ENCODE peak calls at places on chromosomes 3 and 15, in five cellular contexts. K is anterior cingulate cortex; O is stimulated activated CD8-positive, alpha-beta memory T cell treated with anti-CD3 and anti-CD28 coated beads, Interleukin-15, amount 100 ng/mL, for 24 hours; X is NCI-H1092 treated with DMSO at 0.1 percent for 48 hours; V is epithelial cell of proximal tubule. P is an unnamed sample.

GRCh38 chr3:61866143-61866542 is 304.8 kb downstream of the PTPRG start:
- DNase-seq in X (no peak), O (no peak), V (no peak), K (no peak), P (no peak)

GRCh38 chr3:44883213-44883955 is 9.0 kb downstream of the TGM4 start:
- DNase-seq in V (no peak), O (no peak), K (no peak), X (no peak), P (no peak)

GRCh38 chr3:142958707-142959106 is 4.8 kb downstream of the PAQR9 start:
- DNase-seq in O (no peak), X (no peak), V (no peak), K (no peak), P (no peak)

GRCh38 chr3:150005243-150006102 is 34.8 kb upstream of the PFN2 start:
- DNase-seq in O (no peak), V (no peak), K (no peak), X (no peak), P (peak)

GRCh38 chr3:14235896-14236295 is 57.3 kb downstream of the LSM3 start:
- DNase-seq in X (no peak), K (no peak), O (no peak), V (no peak), P (no peak)

GRCh38 chr3:138875754-138876664 is 41.3 kb upstream of the PIK3CB start:
- DNase-seq in K (no peak), O (no peak), X (no peak), V (no peak), P (no peak)

GRCh38 chr15:40847225-40847961 is 3.5 kb downstream of the SPINT1 start:
- DNase-seq in V (no peak), K (peak), O (no peak), X (no peak), P (peak)

GRCh38 chr15:39110336-39110735 is 470.5 kb upstream of the THBS1 start:
- DNase-seq in V (no peak), O (no peak), K (no peak), X (no peak), P (no peak)

GRCh38 chr3:65728138-65728537 is 310.6 kb downstream of the MAGI1 start:
- DNase-seq in X (no peak), O (no peak), K (no peak), V (no peak), P (no peak)

GRCh38 chr15:99440029-99440428 is 125.8 kb upstream of the MEF2A start:
- DNase-seq in X (no peak), V (no peak), O (no peak), K (no peak), P (no peak)

GRCh38 chr15:62625421-62626033 is 417.0 kb upstream of the TPM1 start:
- DNase-seq in K (no peak), V (no peak), O (no peak), X (no peak), P (no peak)

GRCh38 chr15:92846716-92847115 is 53.4 kb upstream of the CHD2 start:
- DNase-seq in V (no peak), O (no peak), K (no peak), X (no peak), P (no peak)

GRCh38 chr3:184085389-184085852 is 11.4 kb upstream of the HTR3E start:
- DNase-seq in X (no peak), K (no peak), O (no peak), V (peak), P (peak)

GRCh38 chr15:39336926-39337325 is 244.0 kb upstream of the THBS1 start:
- DNase-seq in X (no peak), O (no peak), K (no peak), V (no peak), P (no peak)

GRCh38 chr15:56877591-56877990 is 40.9 kb upstream of the TCF12 start:
- DNase-seq in O (no peak), V (no peak), X (no peak), K (no peak), P (no peak)

GRCh38 chr15:62732078-62732477 is 310.5 kb upstream of the TPM1 start:
- DNase-seq in O (no peak), K (no peak), X (no peak), V (no peak), P (no peak)

GRCh38 chr3:3172627-3173026 is 6.9 kb downstream of the CRBN start:
- DNase-seq in X (no peak), K (no peak), O (no peak), V (no peak), P (no peak)

GRCh38 chr15:81929557-81929956 is 116.3 kb downstream of the MEX3B start:
- DNase-seq in X (no peak), O (no peak), K (no peak), V (no peak), P (no peak)

GRCh38 chr3:76683256-76683655 is 356.6 kb upstream of the ROBO2 start:
- DNase-seq in O (no peak), V (no peak), X (no peak), K (no peak), P (no peak)

GRCh38 chr15:95323798-95324197 is 1006.7 kb upstream of the NR2F2 start:
- DNase-seq in O (no peak), V (no peak), K (no peak), X (no peak), P (no peak)

GRCh38 chr3:193870376-193871092 is 265.4 kb upstream of the HES1 start:
- DNase-seq in K (no peak), X (no peak), O (no peak), V (no peak), P (no peak)

GRCh38 chr3:175224051-175224450 is 364.9 kb downstream of the NAALADL2 start:
- DNase-seq in O (no peak), V (no peak), K (no peak), X (peak), P (peak)

GRCh38 chr15:77419836-77420609 is at the start of gene PEAK1:
- DNase-seq in K (peak), O (peak), V (peak), X (peak), P (peak)

GRCh38 chr15:51205050-51205707 is 110.5 kb upstream of the TNFAIP8L3 start:
- DNase-seq in O (no peak), V (no peak), K (no peak), X (no peak), P (no peak)

P was measured in NCI-H69.